ENCODE peak calls at places on chromosomes 12 and 14, in ten cellular contexts. K is RWPE1; T is endothelial cell; E is kidney; W is midbrain; M is SW 1271; P is iPS-NIHi11; J is RPMI7951; Y is OCI-LY7; A is CD8-positive, alpha-beta memory T cell. N is an unnamed sample.
A peak's percentile ranks its signal among the peaks of the same experiment; 100 is the strongest.

GRCh38 chr12:93098077-93098476 is 169.0 kb upstream of the EEA1 start:
- DNase-seq in K (no peak), T (peak; percentile 59), E (no peak), W (peak; percentile 16), M (peak; percentile 42), P (peak; percentile 44), J (no peak), Y (peak; percentile 87), A (peak; percentile 75), N (peak; percentile 32)

GRCh38 chr12:103840399-103840880 is 594 bp downstream of the NT5DC3 start:
- DNase-seq in K (peak; percentile 57), T (peak; percentile 15), E (no peak), W (no peak), M (no peak), P (no peak), J (peak; percentile 24), Y (peak; percentile 25), A (peak; percentile 45), N (peak; percentile 75)

GRCh38 chr12:46300906-46301305 is 32.1 kb upstream of the SLC38A1 start:
- DNase-seq in K (no peak), T (peak; percentile 44), E (no peak), W (no peak), M (no peak), P (no peak), J (peak; percentile 1), Y (peak; percentile 48), A (no peak), N (no peak)

GRCh38 chr12:50840809-50841487 is 1.8 kb upstream of the TMPRSS12 start:
- DNase-seq in K (no peak), T (no peak), E (no peak), W (no peak), M (no peak), P (no peak), J (no peak), Y (no peak), A (no peak), N (no peak)

GRCh38 chr12:8675471-8676083 is 13.0 kb upstream of the MFAP5 start:
- DNase-seq in K (no peak), T (no peak), E (no peak), W (no peak), M (no peak), P (no peak), J (no peak), Y (no peak), A (no peak), N (no peak)

GRCh38 chr12:113852695-113853490 is 113.2 kb downstream of the RBM19 start:
- DNase-seq in K (no peak), T (no peak), E (no peak), W (peak; percentile 46), M (no peak), P (no peak), J (no peak), Y (no peak), A (no peak), N (no peak)

GRCh38 chr12:20006856-20007255 is 361.5 kb upstream of the PDE3A start:
- DNase-seq in K (no peak), T (no peak), E (no peak), W (no peak), M (no peak), P (no peak), J (no peak), Y (no peak), A (no peak), N (no peak)

GRCh38 chr12:57606399-57606798 is 1.8 kb downstream of the DTX3 start:
- DNase-seq in K (no peak), T (no peak), E (no peak), W (no peak), M (no peak), P (no peak), J (no peak), Y (no peak), A (no peak), N (no peak)

GRCh38 chr14:70254476-70254961 is 65.8 kb upstream of the SLC8A3 start:
- DNase-seq in K (peak; percentile 24), T (peak; percentile 61), E (peak; percentile 84), W (no peak), M (no peak), P (peak; percentile 43), J (peak; percentile 54), Y (no peak), A (no peak), N (peak; percentile 68)

GRCh38 chr12:91040356-91040755 is 17.5 kb downstream of the KERA start:
- DNase-seq in K (no peak), T (no peak), E (no peak), W (no peak), M (no peak), P (no peak), J (peak; percentile 28), Y (no peak), A (no peak), N (no peak)

GRCh38 chr12:73308747-73309146 is 1036.6 kb downstream of the TRHDE start:
- DNase-seq in K (peak; percentile 3), T (no peak), E (no peak), W (no peak), M (no peak), P (no peak), J (no peak), Y (no peak), A (no peak), N (peak; percentile 81)